ENCODE peak calls at places on chromosomes 2 and 18, in eight cellular contexts. I is sigmoid colon; L is tibial artery; X is NB4; W is cardiac fibroblast; R is aorta; B is WERI-Rb-1; O is naive thymus-derived CD4-positive, alpha-beta T cell. E is an unnamed sample.

GRCh38 chr2:217653240-217653639 is 349.6 kb downstream of the TNS1 start:
- DNase-seq in I (peak), L (peak), X (peak), W (peak), R (peak), B (no peak), O (no peak), E (peak)

GRCh38 chr2:70328921-70329561 is 27.2 kb upstream of the FAM136A start:
- DNase-seq in I (no peak), L (no peak), X (no peak), W (peak), R (no peak), B (no peak), O (no peak), E (no peak)

GRCh38 chr2:20620696-20621365 is 30.1 kb downstream of the HS1BP3 start:
- DNase-seq in I (peak), L (peak), X (no peak), W (no peak), R (no peak), B (no peak), O (no peak), E (no peak)

GRCh38 chr2:148926291-148926961 is 51.4 kb downstream of the KIF5C start:
- DNase-seq in I (no peak), L (no peak), X (peak), W (peak), R (no peak), B (peak), O (peak), E (no peak)

GRCh38 chr18:40413160-40413559 is 1541.9 kb upstream of the PIK3C3 start:
- DNase-seq in I (no peak), L (no peak), X (peak), W (peak), R (no peak), B (peak), O (no peak), E (peak)

GRCh38 chr2:46818141-46818552 is 97.5 kb downstream of the MCFD2 start:
- DNase-seq in I (peak), L (peak), X (no peak), W (no peak), R (peak), B (no peak), O (no peak), E (no peak)

GRCh38 chr2:216490061-216490460 is 8.6 kb upstream of the RPL37A start:
- DNase-seq in I (no peak), L (no peak), X (peak), W (peak), R (no peak), B (no peak), O (no peak), E (peak)

GRCh38 chr18:48607049-48607984 is 68.5 kb downstream of the CTIF start:
- DNase-seq in I (no peak), L (no peak), X (peak), W (peak), R (peak), B (no peak), O (no peak), E (peak)

GRCh38 chr2:240672701-240673190 is 9.9 kb downstream of the AQP12B start:
- DNase-seq in I (no peak), L (no peak), X (no peak), W (no peak), R (peak), B (no peak), O (no peak), E (no peak)

DNA sequence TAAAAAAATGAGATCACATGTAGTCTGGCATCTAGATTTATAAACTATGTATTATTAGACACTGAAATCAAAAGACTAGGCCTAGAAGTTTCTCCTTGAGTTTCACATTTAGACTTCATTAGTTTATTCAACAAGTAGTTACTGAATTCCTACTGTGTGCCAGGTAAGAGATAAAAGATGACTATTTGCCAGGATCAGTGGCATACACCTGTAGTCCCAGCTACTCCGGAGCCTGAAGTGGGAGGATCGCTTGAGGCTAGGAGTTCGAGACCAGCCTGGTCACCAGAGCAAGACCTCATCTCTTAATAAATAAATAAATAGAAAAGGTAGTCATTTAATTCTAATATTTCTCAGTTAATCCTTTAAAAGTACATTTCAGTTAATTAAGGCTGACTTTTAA is 2.1 kb downstream of the FAM98A start:
- DNase-seq in I (no peak), L (no peak), X (no peak), W (no peak), R (no peak), B (no peak), O (no peak), E (no peak)
- H3K4me3 ChIP-seq in I (no peak), L (no peak), X (peak), W (no peak), R (no peak), B (no peak), O (no peak), E (peak)

GRCh38 chr2:67564626-67565025 is 167.5 kb downstream of the ETAA1 start:
- DNase-seq in I (no peak), L (no peak), X (no peak), W (no peak), R (no peak), B (no peak), O (no peak), E (no peak)

GRCh38 chr2:67564076-67564475 is 166.9 kb downstream of the ETAA1 start:
- DNase-seq in I (no peak), L (no peak), X (no peak), W (peak), R (no peak), B (no peak), O (no peak), E (peak)

GRCh38 chr2:67566958-67567635 is 170.0 kb downstream of the ETAA1 start:
- DNase-seq in I (no peak), L (no peak), X (no peak), W (peak), R (no peak), B (no peak), O (no peak), E (no peak)

GRCh38 chr2:67566292-67566691 is 169.2 kb downstream of the ETAA1 start:
- DNase-seq in I (no peak), L (no peak), X (no peak), W (no peak), R (no peak), B (no peak), O (no peak), E (no peak)

DNA sequence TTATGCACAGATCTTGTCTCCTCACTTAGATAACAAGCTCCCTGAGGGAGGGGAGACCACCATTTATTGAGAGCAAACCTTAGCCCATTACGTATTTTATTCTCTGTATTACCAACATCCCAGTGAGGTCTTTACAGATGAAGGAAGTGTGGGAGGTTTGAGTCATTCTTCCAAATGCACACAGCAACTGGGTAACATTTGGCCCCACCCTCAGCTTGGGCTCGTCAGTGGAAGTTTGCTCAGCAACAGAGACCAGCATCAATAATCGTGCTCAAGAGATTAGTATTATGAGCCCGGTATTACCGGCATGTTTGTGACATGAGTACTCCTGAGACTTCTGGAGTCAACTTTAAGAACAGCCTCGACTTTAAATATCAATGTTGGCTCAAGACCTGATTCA is 168.6 kb downstream of the ETAA1 start:
- DNase-seq in I (no peak), L (no peak), X (no peak), W (peak), R (peak), B (no peak), O (no peak), E (peak)
- H3K4me3 ChIP-seq in I (no peak), L (no peak), X (no peak), W (no peak), R (no peak), B (no peak), O (no peak), E (no peak)

DNA sequence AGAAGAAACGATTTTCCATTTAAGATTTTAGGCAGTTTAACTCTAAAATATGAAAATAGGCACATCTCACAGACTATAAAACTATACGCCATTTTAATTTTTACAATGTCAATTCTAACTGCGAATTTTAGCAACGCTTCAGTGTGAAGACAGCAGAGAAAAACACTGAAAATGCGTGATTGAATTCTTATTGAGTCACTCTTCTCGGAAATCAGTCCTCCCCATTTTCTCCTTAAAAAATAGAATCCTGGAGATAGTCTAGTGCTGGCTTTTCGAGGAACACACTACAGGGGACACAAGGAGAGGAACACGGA is 373 bp upstream of the TAF4B start:
- DNase-seq in I (no peak), L (no peak), X (no peak), W (no peak), R (no peak), B (no peak), O (no peak), E (no peak)
- H3K4me3 ChIP-seq in I (peak), L (peak), X (peak), W (peak), R (peak), B (peak), O (peak), E (peak)

DNA sequence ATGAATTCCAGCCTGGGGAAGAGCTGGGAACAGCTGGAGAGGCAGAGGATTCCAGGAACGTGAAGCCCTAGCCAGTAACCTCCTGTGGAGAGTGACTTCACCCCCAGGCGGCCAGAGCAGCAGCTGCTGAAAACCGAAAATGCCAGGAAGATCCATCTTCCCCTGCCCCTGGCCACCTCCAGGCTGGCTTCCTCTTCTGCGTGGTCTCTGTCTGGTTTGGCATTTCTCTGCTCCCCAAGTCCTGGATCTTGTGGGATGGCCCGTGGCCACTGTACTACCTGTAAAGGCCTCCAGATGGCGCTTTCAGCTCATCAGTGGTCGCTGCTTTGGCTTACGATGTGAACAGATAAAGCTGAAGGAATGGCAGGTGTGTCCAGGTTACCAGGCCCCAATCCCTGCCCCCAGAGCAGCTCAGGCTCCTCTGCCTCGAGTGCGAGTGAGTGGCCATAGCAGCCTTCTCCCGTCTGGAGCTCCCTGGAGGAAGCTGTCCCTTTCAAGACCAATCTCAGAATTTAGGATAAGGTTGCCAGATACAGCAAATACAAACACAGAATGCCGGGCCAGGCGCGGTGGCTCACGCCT is 8.7 kb upstream of the MAPRE3 start:
- DNase-seq in I (peak), L (peak), X (peak), W (peak), R (peak), B (peak), O (peak), E (no peak)
- H3K4me3 ChIP-seq in I (no peak), L (no peak), X (no peak), W (no peak), R (no peak), B (no peak), O (no peak), E (no peak)

E was measured in skeletal muscle cell.